ENCODE peak calls at places on chromosomes 7 and 10, in eight cellular contexts. One of them, this sample, is unnamed.

GRCh38 chr10:63068246-63068645 is 64.9 kb upstream of the NRBF2 start:
- DNase-seq in GM23338: no peak
- DNase-seq in IMR-90: no peak
- DNase-seq in A549: no peak
- DNase-seq in endothelial cell of umbilical vein: no peak
- DNase-seq in GM23248: peak; percentile 27
- DNase-seq in fibroblast of lung: peak; percentile 11
- DNase-seq in HepG2: no peak
- DNase-seq in this sample: no peak

GRCh38 chr7:78794101-78794500 is 659.4 kb downstream of the MAGI2 start:
- DNase-seq in IMR-90: peak; percentile 82
- DNase-seq in A549: no peak
- DNase-seq in fibroblast of lung: peak; percentile 40
- DNase-seq in HepG2: no peak
- DNase-seq in GM23338: peak; percentile 64
- DNase-seq in endothelial cell of umbilical vein: no peak
- DNase-seq in GM23248: peak; percentile 9
- DNase-seq in this sample: no peak

GRCh38 chr7:155452505-155453295 is 5.2 kb upstream of the EN2 start:
- DNase-seq in endothelial cell of umbilical vein: no peak
- DNase-seq in A549: no peak
- DNase-seq in GM23338: no peak
- DNase-seq in IMR-90: no peak
- DNase-seq in GM23248: no peak
- DNase-seq in HepG2: no peak
- DNase-seq in fibroblast of lung: no peak
- DNase-seq in this sample: no peak

GRCh38 chr7:66529889-66530615 is 98.6 kb upstream of the KCTD7 start:
- DNase-seq in A549: no peak
- DNase-seq in HepG2: no peak
- DNase-seq in fibroblast of lung: peak; percentile 22
- DNase-seq in GM23338: peak; percentile 39
- DNase-seq in IMR-90: no peak
- DNase-seq in GM23248: peak; percentile 30
- DNase-seq in endothelial cell of umbilical vein: no peak
- DNase-seq in this sample: no peak

GRCh38 chr10:31586708-31587107 is 267.7 kb downstream of the ZEB1 start:
- DNase-seq in HepG2: no peak
- DNase-seq in GM23338: no peak
- DNase-seq in A549: no peak
- DNase-seq in fibroblast of lung: no peak
- DNase-seq in endothelial cell of umbilical vein: no peak
- DNase-seq in IMR-90: no peak
- DNase-seq in GM23248: no peak
- DNase-seq in this sample: no peak

GRCh38 chr7:69708857-69709256 is 110.6 kb downstream of the AUTS2 start:
- DNase-seq in A549: peak; percentile 17
- DNase-seq in HepG2: no peak
- DNase-seq in fibroblast of lung: peak; percentile 74
- DNase-seq in IMR-90: no peak
- DNase-seq in endothelial cell of umbilical vein: no peak
- DNase-seq in GM23248: peak; percentile 26
- DNase-seq in GM23338: no peak
- DNase-seq in this sample: no peak

GRCh38 chr7:94394399-94395140 is at the start of gene COL1A2:
- DNase-seq in fibroblast of lung: peak; percentile 99
- DNase-seq in GM23338: peak; percentile 78
- DNase-seq in A549: no peak
- DNase-seq in GM23248: peak; percentile 99
- DNase-seq in endothelial cell of umbilical vein: peak; percentile 32
- DNase-seq in HepG2: no peak
- DNase-seq in IMR-90: peak; percentile 99
- DNase-seq in this sample: no peak

GRCh38 chr7:102300643-102301211 is 14.1 kb downstream of the SH2B2 start:
- DNase-seq in endothelial cell of umbilical vein: no peak
- DNase-seq in GM23338: peak; percentile 94
- DNase-seq in fibroblast of lung: no peak
- DNase-seq in A549: no peak
- DNase-seq in GM23248: no peak
- DNase-seq in HepG2: no peak
- DNase-seq in IMR-90: no peak
- DNase-seq in this sample: no peak

GRCh38 chr10:79431891-79432831 is 13.3 kb downstream of the ZCCHC24 start:
- DNase-seq in GM23338: peak; percentile 29
- DNase-seq in GM23248: peak; percentile 44
- DNase-seq in A549: no peak
- DNase-seq in HepG2: no peak
- DNase-seq in IMR-90: peak; percentile 53
- DNase-seq in endothelial cell of umbilical vein: no peak
- DNase-seq in fibroblast of lung: peak; percentile 35
- DNase-seq in this sample: no peak

GRCh38 chr7:113013761-113014449 is 72.7 kb downstream of the GPR85 start:
- DNase-seq in fibroblast of lung: peak; percentile 3
- DNase-seq in HepG2: no peak
- DNase-seq in A549: no peak
- DNase-seq in endothelial cell of umbilical vein: no peak
- DNase-seq in GM23248: no peak
- DNase-seq in IMR-90: no peak
- DNase-seq in GM23338: no peak
- DNase-seq in this sample: no peak

GRCh38 chr7:7761340-7761973 is 43.0 kb upstream of the RPA3 start:
- DNase-seq in fibroblast of lung: peak; percentile 59
- DNase-seq in GM23338: no peak
- DNase-seq in IMR-90: peak; percentile 66
- DNase-seq in HepG2: peak; percentile 48
- DNase-seq in GM23248: peak; percentile 74
- DNase-seq in endothelial cell of umbilical vein: peak; percentile 58
- DNase-seq in A549: peak; percentile 12
- DNase-seq in this sample: peak; percentile 16

GRCh38 chr7:78912781-78913180 is 540.7 kb downstream of the MAGI2 start:
- DNase-seq in IMR-90: peak; percentile 54
- DNase-seq in endothelial cell of umbilical vein: no peak
- DNase-seq in GM23248: peak; percentile 44
- DNase-seq in HepG2: no peak
- DNase-seq in fibroblast of lung: peak; percentile 10
- DNase-seq in A549: no peak
- DNase-seq in GM23338: no peak
- DNase-seq in this sample: no peak

GRCh38 chr10:82826132-82826531 is 951.1 kb downstream of the NRG3 start:
- DNase-seq in fibroblast of lung: peak; percentile 65
- DNase-seq in HepG2: no peak
- DNase-seq in A549: no peak
- DNase-seq in endothelial cell of umbilical vein: no peak
- DNase-seq in GM23338: no peak
- DNase-seq in IMR-90: no peak
- DNase-seq in GM23248: peak; percentile 88
- DNase-seq in this sample: no peak

GRCh38 chr7:70193514-70193913 is 595.2 kb downstream of the AUTS2 start:
- DNase-seq in HepG2: no peak
- DNase-seq in A549: no peak
- DNase-seq in endothelial cell of umbilical vein: no peak
- DNase-seq in GM23248: peak; percentile 58
- DNase-seq in GM23338: no peak
- DNase-seq in fibroblast of lung: peak; percentile 38
- DNase-seq in IMR-90: peak; percentile 1
- DNase-seq in this sample: no peak

GRCh38 chr7:44062903-44063295 is 2.5 kb downstream of the PGAM2 start:
- DNase-seq in A549: no peak
- DNase-seq in HepG2: no peak
- DNase-seq in GM23248: no peak
- DNase-seq in fibroblast of lung: no peak
- DNase-seq in endothelial cell of umbilical vein: no peak
- DNase-seq in GM23338: no peak
- DNase-seq in IMR-90: no peak
- DNase-seq in this sample: no peak

GRCh38 chr10:84546609-84547008 is 218.2 kb downstream of the CCSER2 start:
- DNase-seq in endothelial cell of umbilical vein: no peak
- DNase-seq in A549: no peak
- DNase-seq in IMR-90: no peak
- DNase-seq in HepG2: no peak
- DNase-seq in GM23248: no peak
- DNase-seq in fibroblast of lung: no peak
- DNase-seq in GM23338: no peak
- DNase-seq in this sample: no peak

GRCh38 chr7:43694399-43694748 is 34.9 kb downstream of the COA1 start:
- DNase-seq in IMR-90: peak; percentile 92
- DNase-seq in A549: no peak
- DNase-seq in fibroblast of lung: peak; percentile 91
- DNase-seq in GM23338: no peak
- DNase-seq in HepG2: peak; percentile 16
- DNase-seq in endothelial cell of umbilical vein: no peak
- DNase-seq in GM23248: peak; percentile 92
- DNase-seq in this sample: no peak

DNA sequence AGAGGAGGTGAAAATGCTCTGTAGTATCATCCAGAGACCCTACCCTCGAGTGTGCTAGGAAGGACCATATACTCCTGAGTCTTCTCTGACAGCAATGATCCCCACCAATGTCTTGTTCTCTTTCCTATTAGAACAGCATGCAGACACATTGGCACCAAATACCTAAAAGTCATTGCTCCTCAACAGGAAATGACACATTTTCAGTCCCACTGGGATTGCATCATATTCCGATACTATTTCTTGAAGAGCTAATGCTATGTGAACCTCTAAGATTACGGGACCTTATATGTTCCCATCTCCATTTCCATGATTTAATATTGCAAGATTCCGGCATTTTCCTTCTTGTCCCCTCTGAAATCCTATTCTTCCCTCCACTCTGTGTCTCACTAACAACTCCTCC is 177.4 kb downstream of the NRP1 start:
- DNase-seq in endothelial cell of umbilical vein: peak; percentile 46
- DNase-seq in HepG2: no peak
- DNase-seq in fibroblast of lung: peak; percentile 69
- DNase-seq in GM23248: peak; percentile 87
- DNase-seq in IMR-90: peak; percentile 68
- DNase-seq in GM23338: no peak
- DNase-seq in A549: no peak
- DNase-seq in this sample: no peak
- H3K27ac ChIP-seq in endothelial cell of umbilical vein: peak overlapping the region; percentile 61
- H3K27ac ChIP-seq in HepG2: no peak overlapping the region
- H3K27ac ChIP-seq in fibroblast of lung: peak overlapping the region; percentile 0
- H3K27ac ChIP-seq in GM23248: peak overlapping the region; percentile 72
- H3K27ac ChIP-seq in IMR-90: peak overlapping the region; percentile 39
- H3K27ac ChIP-seq in GM23338: no peak overlapping the region
- H3K27ac ChIP-seq in A549: peak overlapping the region; percentile 87
- H3K27ac ChIP-seq in this sample: no peak overlapping the region

GRCh38 chr10:133135116-133135465 is 24.9 kb upstream of the KNDC1 start:
- DNase-seq in A549: no peak
- DNase-seq in HepG2: no peak
- DNase-seq in fibroblast of lung: no peak
- DNase-seq in IMR-90: no peak
- DNase-seq in endothelial cell of umbilical vein: no peak
- DNase-seq in GM23338: no peak
- DNase-seq in GM23248: no peak
- DNase-seq in this sample: no peak
- H3K4me2 ChIP-seq in A549: no peak overlapping the region
- H3K4me2 ChIP-seq in HepG2: no peak overlapping the region
- H3K4me2 ChIP-seq in fibroblast of lung: no peak overlapping the region
- H3K4me2 ChIP-seq in IMR-90: no peak overlapping the region
- H3K4me2 ChIP-seq in endothelial cell of umbilical vein: no peak overlapping the region
- H3K4me2 ChIP-seq in GM23338: no peak overlapping the region
- H3K4me2 ChIP-seq in GM23248: no peak overlapping the region
- H3K4me2 ChIP-seq in this sample: no peak overlapping the region

DNA sequence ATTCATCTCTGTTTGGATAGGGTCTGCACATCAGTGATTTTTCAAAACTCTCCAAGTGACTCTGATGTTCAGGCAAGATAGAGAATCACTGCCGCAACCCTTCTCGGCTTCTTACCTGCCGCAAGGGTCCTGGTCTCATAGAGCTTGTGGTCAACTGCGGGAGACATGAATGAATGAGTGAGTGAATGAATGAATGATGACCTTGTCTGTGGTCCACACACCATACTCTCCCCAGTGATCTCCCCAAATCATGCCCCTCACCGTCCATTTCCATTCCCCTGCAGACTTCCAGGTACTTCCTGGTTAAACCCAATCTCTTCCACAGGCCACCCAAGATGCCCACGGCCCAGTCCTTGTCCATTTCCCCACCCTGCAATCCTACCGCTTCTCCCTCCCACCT is 5.9 kb upstream of the NPFFR1 start:
- DNase-seq in HepG2: no peak
- DNase-seq in GM23338: no peak
- DNase-seq in IMR-90: no peak
- DNase-seq in A549: no peak
- DNase-seq in GM23248: no peak
- DNase-seq in fibroblast of lung: no peak
- DNase-seq in endothelial cell of umbilical vein: no peak
- DNase-seq in this sample: no peak
- H3K27ac ChIP-seq in HepG2: no peak overlapping the region
- H3K27ac ChIP-seq in GM23338: no peak overlapping the region
- H3K27ac ChIP-seq in IMR-90: no peak overlapping the region
- H3K27ac ChIP-seq in A549: no peak overlapping the region
- H3K27ac ChIP-seq in GM23248: no peak overlapping the region
- H3K27ac ChIP-seq in fibroblast of lung: no peak overlapping the region
- H3K27ac ChIP-seq in endothelial cell of umbilical vein: no peak overlapping the region
- H3K27ac ChIP-seq in this sample: no peak overlapping the region

GRCh38 chr10:92142512-92142911 is 148.4 kb downstream of the CPEB3 start:
- DNase-seq in GM23338: no peak
- DNase-seq in GM23248: no peak
- DNase-seq in HepG2: no peak
- DNase-seq in IMR-90: no peak
- DNase-seq in endothelial cell of umbilical vein: peak; percentile 21
- DNase-seq in A549: no peak
- DNase-seq in fibroblast of lung: no peak
- DNase-seq in this sample: no peak

GRCh38 chr10:92149261-92149660 is 141.6 kb downstream of the CPEB3 start:
- DNase-seq in GM23248: no peak
- DNase-seq in endothelial cell of umbilical vein: no peak
- DNase-seq in HepG2: no peak
- DNase-seq in A549: no peak
- DNase-seq in IMR-90: no peak
- DNase-seq in GM23338: no peak
- DNase-seq in fibroblast of lung: no peak
- DNase-seq in this sample: no peak

GRCh38 chr10:92146781-92147180 is 144.1 kb downstream of the CPEB3 start:
- DNase-seq in GM23248: no peak
- DNase-seq in IMR-90: no peak
- DNase-seq in GM23338: no peak
- DNase-seq in A549: no peak
- DNase-seq in fibroblast of lung: no peak
- DNase-seq in endothelial cell of umbilical vein: no peak
- DNase-seq in HepG2: no peak
- DNase-seq in this sample: no peak

GRCh38 chr10:92142949-92143348 is 147.9 kb downstream of the CPEB3 start:
- DNase-seq in endothelial cell of umbilical vein: no peak
- DNase-seq in IMR-90: no peak
- DNase-seq in HepG2: no peak
- DNase-seq in GM23248: no peak
- DNase-seq in fibroblast of lung: no peak
- DNase-seq in A549: no peak
- DNase-seq in GM23338: no peak
- DNase-seq in this sample: no peak

DNA sequence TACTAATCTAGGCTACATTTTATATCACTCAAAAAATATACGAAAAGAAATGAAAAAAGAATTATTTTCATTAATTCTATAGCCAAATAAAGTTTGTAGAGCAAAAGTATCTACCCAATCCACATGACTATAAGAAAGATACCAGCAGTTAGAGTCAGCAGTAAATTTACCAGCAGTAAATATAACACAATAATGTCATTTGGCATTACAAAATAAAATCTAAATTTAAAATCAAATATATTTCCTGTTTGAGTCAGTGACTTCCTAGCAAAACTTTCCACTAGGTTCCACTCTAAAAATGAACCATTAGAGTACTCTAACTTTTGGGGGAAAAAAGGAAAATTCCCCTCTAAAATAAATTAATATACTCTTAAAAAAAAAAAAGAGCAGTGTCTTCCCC is 144.8 kb downstream of the CPEB3 start:
- DNase-seq in GM23338: no peak
- DNase-seq in endothelial cell of umbilical vein: peak; percentile 26
- DNase-seq in fibroblast of lung: no peak
- DNase-seq in HepG2: no peak
- DNase-seq in GM23248: no peak
- DNase-seq in IMR-90: no peak
- DNase-seq in A549: no peak
- DNase-seq in this sample: no peak
- H3K4me2 ChIP-seq in GM23338: no peak overlapping the region
- H3K4me2 ChIP-seq in endothelial cell of umbilical vein: peak overlapping the region; percentile 78
- H3K4me2 ChIP-seq in fibroblast of lung: no peak overlapping the region
- H3K4me2 ChIP-seq in HepG2: no peak overlapping the region
- H3K4me2 ChIP-seq in GM23248: no peak overlapping the region
- H3K4me2 ChIP-seq in IMR-90: no peak overlapping the region
- H3K4me2 ChIP-seq in A549: no peak overlapping the region
- H3K4me2 ChIP-seq in this sample: no peak overlapping the region